ENCODE peak calls at places on chromosomes 1 and 21, in four cellular contexts. One of them, this sample, is unnamed.

GRCh38 chr1:173476664-173477285 is 360 bp upstream of the PRDX6 start:
- DNase-seq in retinal pigment epithelial cell: no peak
- DNase-seq in stimulated activated CD8-positive, alpha-beta memory T cell treated with anti-CD3 and anti-CD28 coated beads, Interleukin-7, amount 100 ng/mL, for 1 hour: peak
- DNase-seq in neural crest cell: peak
- DNase-seq in this sample: no peak

GRCh38 chr21:31908106-31909031 is 35.5 kb downstream of the HUNK start:
- DNase-seq in stimulated activated CD8-positive, alpha-beta memory T cell treated with anti-CD3 and anti-CD28 coated beads, Interleukin-7, amount 100 ng/mL, for 1 hour: no peak
- DNase-seq in retinal pigment epithelial cell: no peak
- DNase-seq in neural crest cell: no peak
- DNase-seq in this sample: no peak

GRCh38 chr1:3469104-3469848 is 14.8 kb downstream of the ARHGEF16 start:
- DNase-seq in neural crest cell: no peak
- DNase-seq in stimulated activated CD8-positive, alpha-beta memory T cell treated with anti-CD3 and anti-CD28 coated beads, Interleukin-7, amount 100 ng/mL, for 1 hour: no peak
- DNase-seq in retinal pigment epithelial cell: no peak
- DNase-seq in this sample: no peak

GRCh38 chr1:32881871-32882850 is 4.1 kb upstream of the HPCA start:
- DNase-seq in neural crest cell: no peak
- DNase-seq in stimulated activated CD8-positive, alpha-beta memory T cell treated with anti-CD3 and anti-CD28 coated beads, Interleukin-7, amount 100 ng/mL, for 1 hour: no peak
- DNase-seq in retinal pigment epithelial cell: no peak
- DNase-seq in this sample: no peak

GRCh38 chr21:44092201-44092600 is 15.0 kb upstream of the PWP2 start:
- DNase-seq in neural crest cell: no peak
- DNase-seq in retinal pigment epithelial cell: no peak
- DNase-seq in stimulated activated CD8-positive, alpha-beta memory T cell treated with anti-CD3 and anti-CD28 coated beads, Interleukin-7, amount 100 ng/mL, for 1 hour: no peak
- DNase-seq in this sample: no peak

GRCh38 chr1:27003745-27004470 is 8.7 kb downstream of the TENT5B start:
- DNase-seq in retinal pigment epithelial cell: no peak
- DNase-seq in neural crest cell: no peak
- DNase-seq in stimulated activated CD8-positive, alpha-beta memory T cell treated with anti-CD3 and anti-CD28 coated beads, Interleukin-7, amount 100 ng/mL, for 1 hour: no peak
- DNase-seq in this sample: no peak

GRCh38 chr21:46065215-46065992 is 32.5 kb upstream of the COL6A2 start:
- DNase-seq in retinal pigment epithelial cell: no peak
- DNase-seq in stimulated activated CD8-positive, alpha-beta memory T cell treated with anti-CD3 and anti-CD28 coated beads, Interleukin-7, amount 100 ng/mL, for 1 hour: no peak
- DNase-seq in neural crest cell: no peak
- DNase-seq in this sample: no peak

GRCh38 chr1:243713470-243714186 is 136.4 kb downstream of the AKT3 start:
- DNase-seq in neural crest cell: peak
- DNase-seq in stimulated activated CD8-positive, alpha-beta memory T cell treated with anti-CD3 and anti-CD28 coated beads, Interleukin-7, amount 100 ng/mL, for 1 hour: no peak
- DNase-seq in retinal pigment epithelial cell: no peak
- DNase-seq in this sample: no peak

This sample was measured in epithelial cell of proximal tubule.